ENCODE peak calls at places on chromosomes 3 and 15, in eight cellular contexts. One of them, this sample, is unnamed.

GRCh38 chr3:119794971-119795612 is 13.2 kb downstream of the NR1I2 start:
- DNase-seq in AG20443: peak
- DNase-seq in hypothalamus: no peak
- DNase-seq in GM04503: no peak
- DNase-seq in Caco-2: peak
- DNase-seq in activated T-cell treated with anti-CD3 and anti-CD28 coated beads, Interleukin-2, amount 50 U/mL, for 24 hours: no peak
- DNase-seq in BE2C: peak
- DNase-seq in T-cell: no peak
- DNase-seq in this sample: no peak

GRCh38 chr3:87126321-87126720 is 100.8 kb upstream of the CHMP2B start:
- DNase-seq in BE2C: no peak
- DNase-seq in T-cell: no peak
- DNase-seq in GM04503: no peak
- DNase-seq in AG20443: no peak
- DNase-seq in hypothalamus: no peak
- DNase-seq in activated T-cell treated with anti-CD3 and anti-CD28 coated beads, Interleukin-2, amount 50 U/mL, for 24 hours: no peak
- DNase-seq in Caco-2: no peak
- DNase-seq in this sample: no peak

GRCh38 chr3:123584284-123584987 is 417 bp downstream of the HACD2 start:
- DNase-seq in GM04503: no peak
- DNase-seq in AG20443: peak
- DNase-seq in BE2C: no peak
- DNase-seq in activated T-cell treated with anti-CD3 and anti-CD28 coated beads, Interleukin-2, amount 50 U/mL, for 24 hours: no peak
- DNase-seq in T-cell: no peak
- DNase-seq in Caco-2: peak
- DNase-seq in hypothalamus: peak
- DNase-seq in this sample: no peak

GRCh38 chr15:52440414-52440813 is 88.3 kb downstream of the MYO5A start:
- DNase-seq in BE2C: no peak
- DNase-seq in Caco-2: no peak
- DNase-seq in activated T-cell treated with anti-CD3 and anti-CD28 coated beads, Interleukin-2, amount 50 U/mL, for 24 hours: peak
- DNase-seq in AG20443: no peak
- DNase-seq in GM04503: no peak
- DNase-seq in T-cell: no peak
- DNase-seq in hypothalamus: no peak
- DNase-seq in this sample: no peak

GRCh38 chr3:23810342-23811116 is 4.8 kb downstream of the UBE2E1 start:
- DNase-seq in activated T-cell treated with anti-CD3 and anti-CD28 coated beads, Interleukin-2, amount 50 U/mL, for 24 hours: peak
- DNase-seq in GM04503: no peak
- DNase-seq in AG20443: peak
- DNase-seq in BE2C: peak
- DNase-seq in Caco-2: peak
- DNase-seq in T-cell: no peak
- DNase-seq in hypothalamus: peak
- DNase-seq in this sample: no peak

GRCh38 chr3:89699771-89700170 is 592.4 kb downstream of the EPHA3 start:
- DNase-seq in activated T-cell treated with anti-CD3 and anti-CD28 coated beads, Interleukin-2, amount 50 U/mL, for 24 hours: no peak
- DNase-seq in AG20443: no peak
- DNase-seq in T-cell: no peak
- DNase-seq in GM04503: no peak
- DNase-seq in Caco-2: no peak
- DNase-seq in BE2C: no peak
- DNase-seq in hypothalamus: no peak
- DNase-seq in this sample: no peak

GRCh38 chr15:68313501-68314390 is 36.2 kb downstream of the FEM1B start:
- DNase-seq in GM04503: no peak
- DNase-seq in BE2C: no peak
- DNase-seq in AG20443: no peak
- DNase-seq in Caco-2: no peak
- DNase-seq in hypothalamus: no peak
- DNase-seq in activated T-cell treated with anti-CD3 and anti-CD28 coated beads, Interleukin-2, amount 50 U/mL, for 24 hours: peak
- DNase-seq in T-cell: no peak
- DNase-seq in this sample: no peak

GRCh38 chr3:158471639-158472294 is 99.2 kb upstream of the MLF1 start:
- DNase-seq in AG20443: peak
- DNase-seq in GM04503: peak
- DNase-seq in Caco-2: no peak
- DNase-seq in BE2C: no peak
- DNase-seq in T-cell: no peak
- DNase-seq in activated T-cell treated with anti-CD3 and anti-CD28 coated beads, Interleukin-2, amount 50 U/mL, for 24 hours: no peak
- DNase-seq in hypothalamus: no peak
- DNase-seq in this sample: no peak

GRCh38 chr15:101088788-101089578 is 162.9 kb downstream of the CHSY1 start:
- DNase-seq in T-cell: peak
- DNase-seq in Caco-2: peak
- DNase-seq in activated T-cell treated with anti-CD3 and anti-CD28 coated beads, Interleukin-2, amount 50 U/mL, for 24 hours: peak
- DNase-seq in BE2C: peak
- DNase-seq in hypothalamus: peak
- DNase-seq in AG20443: peak
- DNase-seq in GM04503: no peak
- DNase-seq in this sample: no peak

GRCh38 chr3:24235121-24235520 is 259.5 kb downstream of the THRB start:
- DNase-seq in Caco-2: no peak
- DNase-seq in T-cell: no peak
- DNase-seq in BE2C: no peak
- DNase-seq in AG20443: no peak
- DNase-seq in hypothalamus: no peak
- DNase-seq in activated T-cell treated with anti-CD3 and anti-CD28 coated beads, Interleukin-2, amount 50 U/mL, for 24 hours: no peak
- DNase-seq in GM04503: no peak
- DNase-seq in this sample: no peak

GRCh38 chr15:60744826-60745225 is 265.9 kb upstream of the ICE2 start:
- DNase-seq in BE2C: no peak
- DNase-seq in GM04503: no peak
- DNase-seq in T-cell: no peak
- DNase-seq in activated T-cell treated with anti-CD3 and anti-CD28 coated beads, Interleukin-2, amount 50 U/mL, for 24 hours: no peak
- DNase-seq in hypothalamus: peak
- DNase-seq in Caco-2: no peak
- DNase-seq in AG20443: peak
- DNase-seq in this sample: no peak

GRCh38 chr15:63348392-63348791 is 33.3 kb downstream of the CA12 start:
- DNase-seq in BE2C: no peak
- DNase-seq in T-cell: no peak
- DNase-seq in GM04503: peak
- DNase-seq in AG20443: peak
- DNase-seq in Caco-2: no peak
- DNase-seq in activated T-cell treated with anti-CD3 and anti-CD28 coated beads, Interleukin-2, amount 50 U/mL, for 24 hours: no peak
- DNase-seq in hypothalamus: peak
- DNase-seq in this sample: no peak

GRCh38 chr15:88187195-88187594 is 69.3 kb downstream of the NTRK3 start:
- DNase-seq in T-cell: no peak
- DNase-seq in hypothalamus: peak
- DNase-seq in Caco-2: no peak
- DNase-seq in AG20443: no peak
- DNase-seq in activated T-cell treated with anti-CD3 and anti-CD28 coated beads, Interleukin-2, amount 50 U/mL, for 24 hours: no peak
- DNase-seq in GM04503: no peak
- DNase-seq in BE2C: peak
- DNase-seq in this sample: no peak

GRCh38 chr3:124995460-124995994 is 60.3 kb downstream of the HEG1 start:
- DNase-seq in Caco-2: peak
- DNase-seq in GM04503: no peak
- DNase-seq in T-cell: peak
- DNase-seq in hypothalamus: peak
- DNase-seq in activated T-cell treated with anti-CD3 and anti-CD28 coated beads, Interleukin-2, amount 50 U/mL, for 24 hours: peak
- DNase-seq in BE2C: peak
- DNase-seq in AG20443: peak
- DNase-seq in this sample: no peak

GRCh38 chr3:33791477-33792166 is 6.8 kb upstream of the PDCD6IP start:
- DNase-seq in Caco-2: no peak
- DNase-seq in activated T-cell treated with anti-CD3 and anti-CD28 coated beads, Interleukin-2, amount 50 U/mL, for 24 hours: no peak
- DNase-seq in AG20443: no peak
- DNase-seq in BE2C: no peak
- DNase-seq in GM04503: no peak
- DNase-seq in hypothalamus: no peak
- DNase-seq in T-cell: no peak
- DNase-seq in this sample: no peak

GRCh38 chr15:22956257-22956979 is 23.8 kb downstream of the CYFIP1 start:
- DNase-seq in AG20443: no peak
- DNase-seq in activated T-cell treated with anti-CD3 and anti-CD28 coated beads, Interleukin-2, amount 50 U/mL, for 24 hours: no peak
- DNase-seq in Caco-2: no peak
- DNase-seq in GM04503: no peak
- DNase-seq in BE2C: peak
- DNase-seq in T-cell: no peak
- DNase-seq in hypothalamus: peak
- DNase-seq in this sample: no peak

GRCh38 chr15:75425966-75426500 is 25.5 kb downstream of the SIN3A start:
- DNase-seq in AG20443: no peak
- DNase-seq in GM04503: no peak
- DNase-seq in T-cell: no peak
- DNase-seq in activated T-cell treated with anti-CD3 and anti-CD28 coated beads, Interleukin-2, amount 50 U/mL, for 24 hours: no peak
- DNase-seq in BE2C: no peak
- DNase-seq in hypothalamus: no peak
- DNase-seq in Caco-2: no peak
- DNase-seq in this sample: no peak

GRCh38 chr3:66326340-66326739 is 105.5 kb downstream of the SLC25A26 start:
- DNase-seq in Caco-2: no peak
- DNase-seq in activated T-cell treated with anti-CD3 and anti-CD28 coated beads, Interleukin-2, amount 50 U/mL, for 24 hours: no peak
- DNase-seq in hypothalamus: no peak
- DNase-seq in BE2C: no peak
- DNase-seq in GM04503: no peak
- DNase-seq in AG20443: no peak
- DNase-seq in T-cell: no peak
- DNase-seq in this sample: no peak

GRCh38 chr3:13598926-13599886 is 50.3 kb downstream of the FBLN2 start:
- DNase-seq in BE2C: no peak
- DNase-seq in AG20443: peak
- DNase-seq in activated T-cell treated with anti-CD3 and anti-CD28 coated beads, Interleukin-2, amount 50 U/mL, for 24 hours: no peak
- DNase-seq in T-cell: no peak
- DNase-seq in GM04503: no peak
- DNase-seq in Caco-2: no peak
- DNase-seq in hypothalamus: peak
- DNase-seq in this sample: no peak

GRCh38 chr3:50246517-50246954 is 10.5 kb downstream of the GNAI2 start:
- DNase-seq in activated T-cell treated with anti-CD3 and anti-CD28 coated beads, Interleukin-2, amount 50 U/mL, for 24 hours: peak
- DNase-seq in T-cell: peak
- DNase-seq in AG20443: peak
- DNase-seq in Caco-2: no peak
- DNase-seq in hypothalamus: no peak
- DNase-seq in BE2C: no peak
- DNase-seq in GM04503: peak
- DNase-seq in this sample: no peak

GRCh38 chr15:45242289-45242688 is 9.7 kb upstream of the SLC28A2 start:
- DNase-seq in GM04503: no peak
- DNase-seq in BE2C: no peak
- DNase-seq in activated T-cell treated with anti-CD3 and anti-CD28 coated beads, Interleukin-2, amount 50 U/mL, for 24 hours: no peak
- DNase-seq in Caco-2: no peak
- DNase-seq in AG20443: no peak
- DNase-seq in hypothalamus: no peak
- DNase-seq in T-cell: no peak
- DNase-seq in this sample: no peak

GRCh38 chr3:4417449-4417848 is 49.6 kb downstream of the SUMF1 start:
- DNase-seq in AG20443: no peak
- DNase-seq in T-cell: no peak
- DNase-seq in Caco-2: no peak
- DNase-seq in hypothalamus: no peak
- DNase-seq in activated T-cell treated with anti-CD3 and anti-CD28 coated beads, Interleukin-2, amount 50 U/mL, for 24 hours: no peak
- DNase-seq in GM04503: no peak
- DNase-seq in BE2C: no peak
- DNase-seq in this sample: no peak

GRCh38 chr3:183285828-183286457 is 32.9 kb downstream of the B3GNT5 start:
- DNase-seq in Caco-2: no peak
- DNase-seq in AG20443: peak
- DNase-seq in BE2C: peak
- DNase-seq in GM04503: peak
- DNase-seq in T-cell: peak
- DNase-seq in activated T-cell treated with anti-CD3 and anti-CD28 coated beads, Interleukin-2, amount 50 U/mL, for 24 hours: peak
- DNase-seq in hypothalamus: peak
- DNase-seq in this sample: peak

GRCh38 chr15:55372701-55373440 is 35.3 kb downstream of the CCPG1 start:
- DNase-seq in hypothalamus: no peak
- DNase-seq in BE2C: no peak
- DNase-seq in AG20443: no peak
- DNase-seq in activated T-cell treated with anti-CD3 and anti-CD28 coated beads, Interleukin-2, amount 50 U/mL, for 24 hours: no peak
- DNase-seq in Caco-2: no peak
- DNase-seq in T-cell: no peak
- DNase-seq in GM04503: no peak
- DNase-seq in this sample: no peak

GRCh38 chr3:42503251-42503924 is 945 bp downstream of the VIPR1 start:
- DNase-seq in BE2C: no peak
- DNase-seq in hypothalamus: no peak
- DNase-seq in T-cell: no peak
- DNase-seq in AG20443: no peak
- DNase-seq in Caco-2: peak
- DNase-seq in GM04503: no peak
- DNase-seq in activated T-cell treated with anti-CD3 and anti-CD28 coated beads, Interleukin-2, amount 50 U/mL, for 24 hours: peak
- DNase-seq in this sample: no peak

GRCh38 chr3:4290272-4290893 is 12.8 kb upstream of the SETMAR start:
- DNase-seq in Caco-2: no peak
- DNase-seq in hypothalamus: no peak
- DNase-seq in AG20443: peak
- DNase-seq in T-cell: no peak
- DNase-seq in BE2C: no peak
- DNase-seq in activated T-cell treated with anti-CD3 and anti-CD28 coated beads, Interleukin-2, amount 50 U/mL, for 24 hours: no peak
- DNase-seq in GM04503: no peak
- DNase-seq in this sample: peak

GRCh38 chr3:131786386-131786785 is 248.4 kb downstream of the CPNE4 start:
- DNase-seq in activated T-cell treated with anti-CD3 and anti-CD28 coated beads, Interleukin-2, amount 50 U/mL, for 24 hours: no peak
- DNase-seq in Caco-2: no peak
- DNase-seq in T-cell: no peak
- DNase-seq in BE2C: no peak
- DNase-seq in AG20443: no peak
- DNase-seq in hypothalamus: no peak
- DNase-seq in GM04503: no peak
- DNase-seq in this sample: no peak

GRCh38 chr15:48859426-48859825 is 18.5 kb upstream of the EID1 start:
- DNase-seq in activated T-cell treated with anti-CD3 and anti-CD28 coated beads, Interleukin-2, amount 50 U/mL, for 24 hours: no peak
- DNase-seq in Caco-2: no peak
- DNase-seq in hypothalamus: no peak
- DNase-seq in BE2C: no peak
- DNase-seq in AG20443: no peak
- DNase-seq in T-cell: no peak
- DNase-seq in GM04503: no peak
- DNase-seq in this sample: no peak

GRCh38 chr15:63407612-63408011 is 26.0 kb upstream of the CA12 start:
- DNase-seq in BE2C: peak
- DNase-seq in Caco-2: no peak
- DNase-seq in activated T-cell treated with anti-CD3 and anti-CD28 coated beads, Interleukin-2, amount 50 U/mL, for 24 hours: no peak
- DNase-seq in AG20443: no peak
- DNase-seq in hypothalamus: no peak
- DNase-seq in T-cell: no peak
- DNase-seq in GM04503: no peak
- DNase-seq in this sample: peak